ENCODE peak calls at places on chromosomes 12 and 14, in six cellular contexts. One of them, this sample, is unnamed.

GRCh38 chr12:13005649-13006048 is 5.6 kb upstream of the HEBP1 start:
- DNase-seq in DMS153: no peak
- DNase-seq in sciatic nerve: no peak
- DNase-seq in H9: no peak
- DNase-seq in ACHN: no peak
- DNase-seq in SK-N-DZ: no peak
- DNase-seq in this sample: no peak

GRCh38 chr12:58656254-58657009 is 263.9 kb downstream of the LRIG3 start:
- DNase-seq in ACHN: no peak
- DNase-seq in DMS153: no peak
- DNase-seq in SK-N-DZ: no peak
- DNase-seq in H9: no peak
- DNase-seq in sciatic nerve: no peak
- DNase-seq in this sample: no peak

GRCh38 chr14:58243790-58244555 is 670 bp upstream of the PSMA3 start:
- DNase-seq in ACHN: peak; percentile 81
- DNase-seq in SK-N-DZ: peak; percentile 16
- DNase-seq in sciatic nerve: no peak
- DNase-seq in H9: no peak
- DNase-seq in DMS153: no peak
- DNase-seq in this sample: peak; percentile 23

GRCh38 chr14:64249363-64249762 is 44.8 kb downstream of the ESR2 start:
- DNase-seq in ACHN: no peak
- DNase-seq in sciatic nerve: no peak
- DNase-seq in DMS153: no peak
- DNase-seq in SK-N-DZ: no peak
- DNase-seq in H9: no peak
- DNase-seq in this sample: no peak

GRCh38 chr12:120711411-120711810 is 1.2 kb downstream of the UNC119B start:
- DNase-seq in DMS153: no peak
- DNase-seq in SK-N-DZ: no peak
- DNase-seq in H9: peak; percentile 37
- DNase-seq in sciatic nerve: no peak
- DNase-seq in ACHN: no peak
- DNase-seq in this sample: peak; percentile 31

GRCh38 chr14:65976771-65977170 is 509.4 kb upstream of the CCDC196 start:
- DNase-seq in SK-N-DZ: no peak
- DNase-seq in H9: no peak
- DNase-seq in DMS153: no peak
- DNase-seq in sciatic nerve: no peak
- DNase-seq in ACHN: no peak
- DNase-seq in this sample: no peak

GRCh38 chr12:49089831-49090773 is 4.5 kb downstream of the DHH start:
- DNase-seq in ACHN: peak; percentile 62
- DNase-seq in sciatic nerve: no peak
- DNase-seq in SK-N-DZ: no peak
- DNase-seq in H9: peak; percentile 57
- DNase-seq in DMS153: no peak
- DNase-seq in this sample: peak; percentile 63

GRCh38 chr14:99579077-99579836 is 24.8 kb downstream of the CCDC85C start:
- DNase-seq in H9: no peak
- DNase-seq in sciatic nerve: no peak
- DNase-seq in ACHN: no peak
- DNase-seq in SK-N-DZ: no peak
- DNase-seq in DMS153: no peak
- DNase-seq in this sample: no peak

GRCh38 chr14:77808250-77808649 is 8.3 kb downstream of the ADCK1 start:
- DNase-seq in SK-N-DZ: no peak
- DNase-seq in DMS153: no peak
- DNase-seq in H9: no peak
- DNase-seq in ACHN: no peak
- DNase-seq in sciatic nerve: no peak
- DNase-seq in this sample: no peak

GRCh38 chr14:49961270-49962222 is 68.7 kb downstream of the ARF6 start:
- DNase-seq in DMS153: no peak
- DNase-seq in SK-N-DZ: no peak
- DNase-seq in sciatic nerve: no peak
- DNase-seq in ACHN: no peak
- DNase-seq in H9: no peak
- DNase-seq in this sample: no peak

GRCh38 chr12:49942921-49943662 is 7.4 kb upstream of the AQP2 start:
- DNase-seq in ACHN: no peak
- DNase-seq in DMS153: no peak
- DNase-seq in sciatic nerve: peak; percentile 30
- DNase-seq in SK-N-DZ: no peak
- DNase-seq in H9: peak; percentile 38
- DNase-seq in this sample: no peak

GRCh38 chr12:106766393-106766826 is 8.1 kb upstream of the RIC8B start:
- DNase-seq in SK-N-DZ: no peak
- DNase-seq in ACHN: peak; percentile 76
- DNase-seq in DMS153: no peak
- DNase-seq in sciatic nerve: peak; percentile 70
- DNase-seq in H9: no peak
- DNase-seq in this sample: no peak

GRCh38 chr14:55136868-55137785 is 8.1 kb downstream of the LGALS3 start:
- DNase-seq in ACHN: no peak
- DNase-seq in H9: no peak
- DNase-seq in sciatic nerve: peak; percentile 89
- DNase-seq in DMS153: no peak
- DNase-seq in SK-N-DZ: no peak
- DNase-seq in this sample: no peak

GRCh38 chr12:127803545-127803944 is 463.4 kb upstream of the TMEM132C start:
- DNase-seq in DMS153: peak; percentile 25
- DNase-seq in ACHN: no peak
- DNase-seq in H9: no peak
- DNase-seq in sciatic nerve: no peak
- DNase-seq in SK-N-DZ: no peak
- DNase-seq in this sample: no peak

GRCh38 chr14:105060751-105061427 is 4.3 kb downstream of the GPR132 start:
- DNase-seq in DMS153: no peak
- DNase-seq in SK-N-DZ: no peak
- DNase-seq in H9: peak; percentile 34
- DNase-seq in sciatic nerve: peak; percentile 66
- DNase-seq in ACHN: no peak
- DNase-seq in this sample: no peak

GRCh38 chr12:93624595-93625294 is 52.3 kb downstream of the SOCS2 start:
- DNase-seq in DMS153: no peak
- DNase-seq in ACHN: peak; percentile 95
- DNase-seq in H9: peak; percentile 5
- DNase-seq in SK-N-DZ: no peak
- DNase-seq in sciatic nerve: no peak
- DNase-seq in this sample: no peak

GRCh38 chr12:5985471-5985870 is 40.4 kb upstream of the ANO2 start:
- DNase-seq in SK-N-DZ: no peak
- DNase-seq in DMS153: no peak
- DNase-seq in H9: no peak
- DNase-seq in sciatic nerve: no peak
- DNase-seq in ACHN: no peak
- DNase-seq in this sample: no peak

GRCh38 chr12:131803995-131804521 is 24.1 kb upstream of the MMP17 start:
- DNase-seq in DMS153: no peak
- DNase-seq in SK-N-DZ: no peak
- DNase-seq in H9: no peak
- DNase-seq in ACHN: no peak
- DNase-seq in sciatic nerve: no peak
- DNase-seq in this sample: no peak

GRCh38 chr14:38616959-38617358 is 361.1 kb upstream of the CLEC14A start:
- DNase-seq in DMS153: peak; percentile 50
- DNase-seq in ACHN: no peak
- DNase-seq in SK-N-DZ: no peak
- DNase-seq in sciatic nerve: no peak
- DNase-seq in H9: no peak
- DNase-seq in this sample: peak; percentile 64

GRCh38 chr12:28909291-28909690 is 239.8 kb upstream of the FAR2 start:
- DNase-seq in SK-N-DZ: no peak
- DNase-seq in sciatic nerve: no peak
- DNase-seq in DMS153: no peak
- DNase-seq in ACHN: no peak
- DNase-seq in H9: no peak
- DNase-seq in this sample: no peak

GRCh38 chr14:63710497-63710896 is 17.4 kb downstream of the SGPP1 start:
- DNase-seq in ACHN: no peak
- DNase-seq in DMS153: no peak
- DNase-seq in SK-N-DZ: no peak
- DNase-seq in H9: no peak
- DNase-seq in sciatic nerve: no peak
- DNase-seq in this sample: no peak

GRCh38 chr14:99732436-99733220 is 48.5 kb downstream of the CYP46A1 start:
- DNase-seq in H9: peak; percentile 24
- DNase-seq in DMS153: no peak
- DNase-seq in sciatic nerve: peak; percentile 56
- DNase-seq in SK-N-DZ: no peak
- DNase-seq in ACHN: no peak
- DNase-seq in this sample: peak; percentile 8

GRCh38 chr12:87866602-87867292 is 162.5 kb downstream of the C12orf50 start:
- DNase-seq in SK-N-DZ: peak; percentile 17
- DNase-seq in ACHN: peak; percentile 49
- DNase-seq in sciatic nerve: no peak
- DNase-seq in DMS153: peak; percentile 5
- DNase-seq in H9: peak; percentile 35
- DNase-seq in this sample: peak; percentile 45

This sample was measured in BE2C.